ENCODE peak calls at places on chromosomes 6 and 20, in four cellular contexts. One of them, this sample, is unnamed.

GRCh38 chr6:11007715-11008608 is 36.1 kb downstream of the ELOVL2 start:
- DNase-seq in GM18507: no peak
- DNase-seq in T-cell: no peak
- DNase-seq in occipital lobe: no peak
- DNase-seq in this sample: no peak

GRCh38 chr6:30490031-30490876 is 945 bp downstream of the HLA-E start:
- DNase-seq in occipital lobe: no peak
- DNase-seq in T-cell: peak; percentile 80
- DNase-seq in GM18507: no peak
- DNase-seq in this sample: no peak

GRCh38 chr6:106883808-106884262 is 90.7 kb downstream of the CD24 start:
- DNase-seq in T-cell: no peak
- DNase-seq in GM18507: no peak
- DNase-seq in occipital lobe: no peak
- DNase-seq in this sample: no peak

GRCh38 chr6:45474376-45474775 is 96.6 kb upstream of the SUPT3H start:
- DNase-seq in occipital lobe: no peak
- DNase-seq in GM18507: no peak
- DNase-seq in T-cell: no peak
- DNase-seq in this sample: no peak

GRCh38 chr6:119628691-119629621 is 279.4 kb upstream of the MAN1A1 start:
- DNase-seq in T-cell: no peak
- DNase-seq in GM18507: no peak
- DNase-seq in occipital lobe: no peak
- DNase-seq in this sample: no peak

GRCh38 chr6:47034919-47035318 is 7.2 kb downstream of the ADGRF1 start:
- DNase-seq in GM18507: no peak
- DNase-seq in T-cell: no peak
- DNase-seq in occipital lobe: no peak
- DNase-seq in this sample: no peak

GRCh38 chr6:168908166-168908565 is 345.5 kb downstream of the THBS2 start:
- DNase-seq in GM18507: no peak
- DNase-seq in occipital lobe: no peak
- DNase-seq in T-cell: no peak
- DNase-seq in this sample: no peak

GRCh38 chr6:128379577-128379976 is 140.8 kb downstream of the PTPRK start:
- DNase-seq in occipital lobe: no peak
- DNase-seq in T-cell: no peak
- DNase-seq in GM18507: no peak
- DNase-seq in this sample: no peak

GRCh38 chr20:11207749-11208502 is 534.1 kb upstream of the JAG1 start:
- DNase-seq in T-cell: no peak
- DNase-seq in GM18507: no peak
- DNase-seq in occipital lobe: no peak
- DNase-seq in this sample: no peak

GRCh38 chr6:51214442-51214841 is 395.8 kb downstream of the TFAP2B start:
- DNase-seq in T-cell: no peak
- DNase-seq in GM18507: no peak
- DNase-seq in occipital lobe: no peak
- DNase-seq in this sample: no peak

GRCh38 chr6:168865-169455 is 123.3 kb upstream of the DUSP22 start:
- DNase-seq in T-cell: no peak
- DNase-seq in GM18507: no peak
- DNase-seq in occipital lobe: no peak
- DNase-seq in this sample: no peak

GRCh38 chr6:156988276-156989158 is 211.3 kb downstream of the ARID1B start:
- DNase-seq in GM18507: no peak
- DNase-seq in occipital lobe: no peak
- DNase-seq in T-cell: no peak
- DNase-seq in this sample: no peak

GRCh38 chr6:131787955-131788712 is 19.7 kb upstream of the ENPP1 start:
- DNase-seq in GM18507: no peak
- DNase-seq in occipital lobe: no peak
- DNase-seq in T-cell: no peak
- DNase-seq in this sample: no peak

GRCh38 chr20:37349517-37350491 is 3.9 kb downstream of the SRC start:
- DNase-seq in occipital lobe: no peak
- DNase-seq in GM18507: no peak
- DNase-seq in T-cell: no peak
- DNase-seq in this sample: no peak

GRCh38 chr6:4848382-4849068 is 72.3 kb downstream of the CDYL start:
- DNase-seq in T-cell: no peak
- DNase-seq in GM18507: no peak
- DNase-seq in occipital lobe: no peak
- DNase-seq in this sample: no peak

GRCh38 chr6:157513619-157514485 is 132.9 kb downstream of the ZDHHC14 start:
- DNase-seq in T-cell: no peak
- DNase-seq in occipital lobe: no peak
- DNase-seq in GM18507: no peak
- DNase-seq in this sample: no peak

GRCh38 chr20:53291548-53291947 is 302.1 kb downstream of the ZNF217 start:
- DNase-seq in GM18507: no peak
- DNase-seq in T-cell: no peak
- DNase-seq in occipital lobe: no peak
- DNase-seq in this sample: no peak

GRCh38 chr6:118750143-118750542 is 98.8 kb upstream of the CEP85L start:
- DNase-seq in occipital lobe: no peak
- DNase-seq in GM18507: no peak
- DNase-seq in T-cell: no peak
- DNase-seq in this sample: no peak

GRCh38 chr6:150142657-150143501 is at the start of gene PPP1R14C:
- DNase-seq in GM18507: no peak
- DNase-seq in occipital lobe: peak; percentile 63
- DNase-seq in T-cell: no peak
- DNase-seq in this sample: peak; percentile 53

GRCh38 chr20:62768815-62769287 is 27.4 kb upstream of the MRGBP start:
- DNase-seq in T-cell: no peak
- DNase-seq in GM18507: no peak
- DNase-seq in occipital lobe: no peak
- DNase-seq in this sample: no peak

GRCh38 chr20:37933797-37934633 is 31.1 kb downstream of the VSTM2L start:
- DNase-seq in occipital lobe: no peak
- DNase-seq in T-cell: no peak
- DNase-seq in GM18507: no peak
- DNase-seq in this sample: no peak

This sample was measured in amygdala.